ENCODE peak calls at places on chromosomes 3 and 15, in eight cellular contexts. B is MM.1S, E is K562, S is IMR-90, U is Karpas-422, H is GM23248, Z is colonic mucosa, P is fibroblast of lung. Y is an unnamed sample.

GRCh38 chr3:105809204-105809893 is 59.5 kb downstream of the CBLB start:
- DNase-seq in B (no peak), P (no peak), E (no peak), S (no peak), H (no peak), U (no peak), Z (no peak), Y (peak; percentile 25)

GRCh38 chr15:66821307-66821706 is 119.3 kb downstream of the SMAD6 start:
- DNase-seq in H (no peak), Z (no peak), S (no peak), P (no peak), E (no peak), B (no peak), U (no peak), Y (no peak)

GRCh38 chr3:64908292-64908691 is 220.5 kb upstream of the ADAMTS9 start:
- DNase-seq in S (peak; percentile 36), Z (no peak), H (no peak), E (no peak), B (no peak), P (no peak), U (no peak), Y (no peak)

GRCh38 chr3:27746838-27747237 is 24.7 kb upstream of the EOMES start:
- DNase-seq in E (no peak), U (no peak), P (no peak), Z (no peak), H (no peak), S (no peak), B (no peak), Y (no peak)

GRCh38 chr3:179149239-179149887 is 1.2 kb downstream of the PIK3CA start:
- DNase-seq in H (peak; percentile 74), B (peak; percentile 46), U (peak; percentile 70), Z (peak; percentile 32), S (peak; percentile 32), P (peak; percentile 45), E (no peak), Y (peak; percentile 43)

GRCh38 chr3:10542518-10542917 is 37.1 kb upstream of the ATP2B2 start:
- DNase-seq in P (no peak), B (no peak), U (no peak), E (no peak), Z (no peak), H (no peak), S (no peak), Y (no peak)

GRCh38 chr3:185822221-185822956 is 2.5 kb downstream of the IGF2BP2 start:
- DNase-seq in S (peak; percentile 87), B (no peak), E (no peak), U (no peak), H (peak; percentile 84), P (peak; percentile 76), Z (no peak), Y (peak; percentile 89)

GRCh38 chr3:114194750-114195149 is 15.9 kb upstream of the DRD3 start:
- DNase-seq in S (no peak), U (no peak), E (no peak), H (no peak), Z (no peak), B (no peak), P (peak; percentile 60), Y (no peak)

GRCh38 chr15:100940785-100941379 is 21.7 kb downstream of the LRRK1 start:
- DNase-seq in S (no peak), P (no peak), E (no peak), H (no peak), Z (no peak), U (peak; percentile 88), B (no peak), Y (no peak)

GRCh38 chr15:68693071-68693470 is 114.3 kb downstream of the CORO2B start:
- DNase-seq in P (peak; percentile 39), E (no peak), U (peak; percentile 6), Z (no peak), B (no peak), S (peak; percentile 53), H (no peak), Y (no peak)

GRCh38 chr3:52452126-52452525 is 1.7 kb downstream of the TNNC1 start:
- DNase-seq in E (no peak), H (no peak), P (no peak), S (no peak), Z (no peak), U (no peak), B (no peak), Y (no peak)

GRCh38 chr15:53251998-53252397 is 461.9 kb upstream of the ONECUT1 start:
- DNase-seq in S (no peak), U (no peak), B (no peak), Z (no peak), P (no peak), E (no peak), H (no peak), Y (no peak)

GRCh38 chr15:48265145-48265544 is 59.0 kb downstream of the SLC12A1 start:
- DNase-seq in B (no peak), Z (no peak), S (no peak), P (no peak), E (no peak), H (no peak), U (no peak), Y (no peak)

GRCh38 chr15:63049747-63050439 is 7.3 kb downstream of the TPM1 start:
- DNase-seq in H (peak; percentile 48), Z (peak; percentile 34), E (no peak), S (no peak), B (no peak), P (no peak), U (no peak), Y (no peak)

GRCh38 chr3:125220681-125221429 is 8.3 kb upstream of the SLC12A8 start:
- DNase-seq in U (no peak), B (no peak), H (peak; percentile 63), Z (no peak), P (peak; percentile 41), S (peak; percentile 31), E (no peak), Y (no peak)

DNA sequence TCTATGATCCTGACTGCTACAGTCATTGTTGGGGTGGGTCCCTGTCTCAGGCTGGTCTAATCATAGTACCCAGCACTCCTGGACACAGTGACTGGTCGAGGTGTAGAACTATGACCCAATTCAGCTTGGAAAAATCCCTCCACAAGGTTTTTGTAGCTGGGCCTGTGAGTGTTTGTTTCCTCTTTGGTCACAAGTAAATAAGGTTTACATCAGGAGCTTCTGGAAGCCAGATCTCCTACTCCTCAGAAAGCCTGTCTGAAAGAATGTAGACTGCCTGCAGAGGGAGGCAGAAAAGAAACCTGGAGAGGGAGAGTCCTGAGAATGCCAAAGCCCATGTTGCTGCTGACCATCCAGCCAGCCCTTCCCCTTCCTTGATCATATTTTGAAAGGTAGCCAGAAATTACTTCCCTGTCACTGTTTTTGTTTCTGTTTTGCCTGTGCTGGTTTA is 123.2 kb downstream of the RAP2B start:
- DNase-seq in S (peak; percentile 34), Z (no peak), U (no peak), H (peak; percentile 63), E (no peak), P (peak; percentile 22), B (no peak), Y (peak; percentile 35)
- H3K9ac ChIP-seq in S (no peak overlapping the region), Z (no peak overlapping the region), U (no peak overlapping the region), H (peak overlapping the region; percentile 47), E (no peak overlapping the region), P (no peak overlapping the region), B (no peak overlapping the region), Y (no peak overlapping the region)

DNA sequence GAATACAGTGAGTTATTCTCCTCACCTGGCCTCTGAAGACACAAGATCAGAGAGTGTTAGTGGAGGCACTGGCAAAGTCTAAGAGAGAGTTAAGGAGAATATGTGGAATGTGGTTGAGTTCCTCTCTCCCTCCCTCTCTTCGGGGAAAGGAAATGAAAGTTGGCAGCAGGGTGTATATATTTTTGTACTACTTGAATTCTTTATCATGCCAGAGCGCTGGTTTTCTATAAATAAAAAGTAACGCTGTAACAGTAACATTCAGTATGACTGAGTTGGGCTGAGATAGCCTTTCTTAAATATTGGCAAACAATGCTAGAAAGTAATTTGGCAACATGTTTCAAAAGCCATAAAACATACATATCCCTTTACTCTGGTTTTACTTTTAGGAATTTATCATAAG is 77.5 kb upstream of the TNFAIP8L3 start:
- DNase-seq in E (no peak), S (peak; percentile 24), Z (no peak), U (no peak), P (peak; percentile 57), H (peak; percentile 58), B (no peak), Y (no peak)
- H3K9ac ChIP-seq in E (no peak overlapping the region), S (no peak overlapping the region), Z (no peak overlapping the region), U (no peak overlapping the region), P (no peak overlapping the region), H (peak overlapping the region; percentile 26), B (no peak overlapping the region), Y (no peak overlapping the region)

GRCh38 chr3:79564192-79564591 is 203.6 kb downstream of the ROBO1 start:
- DNase-seq in P (no peak), H (no peak), Z (no peak), U (no peak), E (no peak), B (peak; percentile 83), S (no peak), Y (no peak)
- H3K9ac ChIP-seq in P (no peak overlapping the region), H (no peak overlapping the region), Z (no peak overlapping the region), U (no peak overlapping the region), E (no peak overlapping the region), B (no peak overlapping the region), S (no peak overlapping the region), Y (no peak overlapping the region)

GRCh38 chr15:78872155-78872971 is at the start of gene MORF4L1:
- DNase-seq in P (peak; percentile 94), U (peak; percentile 97), B (peak; percentile 95), Z (peak; percentile 94), E (peak; percentile 91), S (peak; percentile 95), H (peak; percentile 98), Y (peak; percentile 94)

GRCh38 chr15:78878356-78878755 is 5.7 kb downstream of the MORF4L1 start:
- DNase-seq in U (no peak), S (peak; percentile 65), Z (no peak), E (no peak), P (peak; percentile 83), B (no peak), H (peak; percentile 66), Y (no peak)

GRCh38 chr15:78872972-78873795 is 494 bp downstream of the MORF4L1 start:
- DNase-seq in H (peak; percentile 94), P (peak; percentile 90), S (peak; percentile 93), E (peak; percentile 67), U (peak; percentile 95), B (peak; percentile 91), Z (peak; percentile 84), Y (peak; percentile 82)

GRCh38 chr15:78873796-78874761 is 1.4 kb downstream of the MORF4L1 start:
- DNase-seq in P (peak; percentile 23), Z (peak; percentile 36), B (peak; percentile 11), U (peak; percentile 53), E (no peak), S (peak; percentile 22), H (peak; percentile 60), Y (peak; percentile 24)

DNA sequence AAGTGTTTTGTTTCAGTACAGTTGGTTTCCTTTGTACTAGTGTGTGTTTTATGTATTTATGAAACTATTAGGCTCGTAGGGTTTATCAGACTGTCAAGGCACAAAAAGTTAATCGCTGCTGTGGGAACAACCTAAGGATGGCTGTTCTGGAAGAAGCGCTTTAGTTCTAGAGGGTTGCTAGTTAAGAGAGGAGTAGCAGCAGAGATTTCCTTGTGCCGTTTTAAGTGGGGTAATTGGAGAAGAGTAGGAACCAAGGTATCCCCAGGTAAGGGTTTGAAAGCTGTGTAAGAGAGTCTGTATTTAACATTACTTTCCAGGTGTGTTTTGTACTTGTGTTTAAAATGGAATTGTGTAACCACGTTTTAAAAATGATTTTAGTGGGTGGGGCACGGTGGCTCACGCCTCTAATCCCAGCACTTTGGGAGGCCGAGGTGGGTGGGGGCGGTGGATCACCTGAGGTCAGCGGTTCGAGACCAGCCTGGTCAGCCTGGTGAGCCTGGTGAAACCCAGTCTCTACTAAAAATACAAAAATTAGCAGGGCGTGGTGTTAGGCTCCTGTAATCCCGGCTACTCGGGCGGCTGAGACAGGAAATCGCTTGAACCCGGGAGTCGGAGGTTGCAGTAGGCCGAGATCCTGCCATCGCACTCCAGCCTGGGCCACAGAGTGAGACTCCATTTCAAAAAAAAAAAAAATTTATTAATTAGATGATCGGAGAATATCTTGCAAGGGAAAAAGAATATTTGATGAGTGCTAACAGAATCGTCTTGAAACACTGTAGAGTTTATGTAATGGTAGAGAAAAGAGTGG is 2.6 kb downstream of the MORF4L1 start:
- DNase-seq in P (no peak), B (no peak), S (peak; percentile 7), H (peak; percentile 42), U (no peak), E (no peak), Z (no peak), Y (no peak)
- H3K9ac ChIP-seq in P (peak overlapping the region; percentile 47), B (no peak overlapping the region), S (peak overlapping the region; percentile 98), H (peak overlapping the region; percentile 99), U (peak overlapping the region; percentile 100), E (peak overlapping the region; percentile 83), Z (peak overlapping the region; percentile 35), Y (peak overlapping the region; percentile 100)